ENCODE peak calls at places on chromosome 10, in eight cellular contexts. J is WERI-Rb-1, R is heart right ventricle, U is Panc1, E is kidney, G is mesendoderm, F is ascending aorta, V is IMR-90. D is an unnamed sample.

GRCh38 chr10:74652664-74653063 is 173.7 kb upstream of the KAT6B start:
- DNase-seq in G (no peak), J (no peak), R (no peak), F (no peak), U (no peak), V (peak), E (no peak), D (no peak)

GRCh38 chr10:48603421-48604038 is 1.3 kb downstream of the ARHGAP22 start:
- DNase-seq in R (no peak), G (no peak), J (no peak), U (no peak), F (no peak), E (no peak), V (peak), D (no peak)

GRCh38 chr10:16192337-16192736 is 244.5 kb upstream of the PTER start:
- DNase-seq in E (no peak), V (no peak), R (no peak), G (peak), J (no peak), U (no peak), F (no peak), D (no peak)

GRCh38 chr10:101444058-101444457 is 90.1 kb downstream of the BTRC start:
- DNase-seq in U (no peak), E (no peak), V (peak), F (no peak), J (no peak), R (no peak), G (peak), D (peak)

GRCh38 chr10:120336910-120337540 is 120.0 kb upstream of the PLPP4 start:
- DNase-seq in F (no peak), E (no peak), U (peak), V (peak), J (peak), R (peak), G (peak), D (peak)

GRCh38 chr10:32981760-32982159 is 23.7 kb upstream of the ITGB1 start:
- DNase-seq in F (no peak), J (no peak), G (peak), E (peak), R (peak), U (no peak), V (peak), D (peak)

GRCh38 chr10:73139251-73139650 is 28.6 kb downstream of the ECD start:
- DNase-seq in U (no peak), J (no peak), V (no peak), E (no peak), R (no peak), G (no peak), F (no peak), D (no peak)

GRCh38 chr10:91935886-91936285 is 12.3 kb downstream of the BTAF1 start:
- DNase-seq in U (no peak), J (no peak), V (peak), R (no peak), E (no peak), F (no peak), G (no peak), D (no peak)

GRCh38 chr10:118953598-118953997 is 75.9 kb upstream of the NANOS1 start:
- DNase-seq in V (no peak), G (no peak), U (no peak), E (no peak), F (no peak), R (no peak), J (no peak), D (no peak)

GRCh38 chr10:69449841-69450240 is 1.4 kb upstream of the TSPAN15 start:
- DNase-seq in G (peak), V (peak), F (no peak), J (peak), U (peak), R (no peak), E (no peak), D (peak)

GRCh38 chr10:73758704-73759511 is 14.7 kb downstream of the SEC24C start:
- DNase-seq in J (no peak), V (no peak), E (no peak), U (no peak), R (no peak), G (no peak), F (no peak), D (no peak)

GRCh38 chr10:13658864-13659685 is 72.3 kb downstream of the PRPF18 start:
- DNase-seq in J (no peak), R (peak), E (no peak), F (no peak), U (no peak), G (peak), V (no peak), D (no peak)

GRCh38 chr10:131249238-131249956 is 62.1 kb downstream of the TCERG1L start:
- DNase-seq in U (no peak), E (no peak), J (no peak), V (no peak), F (no peak), R (no peak), G (no peak), D (no peak)
- H3K27ac ChIP-seq in U (no peak), E (no peak), J (no peak), V (no peak), F (no peak), R (no peak), G (no peak), D (no peak)

DNA sequence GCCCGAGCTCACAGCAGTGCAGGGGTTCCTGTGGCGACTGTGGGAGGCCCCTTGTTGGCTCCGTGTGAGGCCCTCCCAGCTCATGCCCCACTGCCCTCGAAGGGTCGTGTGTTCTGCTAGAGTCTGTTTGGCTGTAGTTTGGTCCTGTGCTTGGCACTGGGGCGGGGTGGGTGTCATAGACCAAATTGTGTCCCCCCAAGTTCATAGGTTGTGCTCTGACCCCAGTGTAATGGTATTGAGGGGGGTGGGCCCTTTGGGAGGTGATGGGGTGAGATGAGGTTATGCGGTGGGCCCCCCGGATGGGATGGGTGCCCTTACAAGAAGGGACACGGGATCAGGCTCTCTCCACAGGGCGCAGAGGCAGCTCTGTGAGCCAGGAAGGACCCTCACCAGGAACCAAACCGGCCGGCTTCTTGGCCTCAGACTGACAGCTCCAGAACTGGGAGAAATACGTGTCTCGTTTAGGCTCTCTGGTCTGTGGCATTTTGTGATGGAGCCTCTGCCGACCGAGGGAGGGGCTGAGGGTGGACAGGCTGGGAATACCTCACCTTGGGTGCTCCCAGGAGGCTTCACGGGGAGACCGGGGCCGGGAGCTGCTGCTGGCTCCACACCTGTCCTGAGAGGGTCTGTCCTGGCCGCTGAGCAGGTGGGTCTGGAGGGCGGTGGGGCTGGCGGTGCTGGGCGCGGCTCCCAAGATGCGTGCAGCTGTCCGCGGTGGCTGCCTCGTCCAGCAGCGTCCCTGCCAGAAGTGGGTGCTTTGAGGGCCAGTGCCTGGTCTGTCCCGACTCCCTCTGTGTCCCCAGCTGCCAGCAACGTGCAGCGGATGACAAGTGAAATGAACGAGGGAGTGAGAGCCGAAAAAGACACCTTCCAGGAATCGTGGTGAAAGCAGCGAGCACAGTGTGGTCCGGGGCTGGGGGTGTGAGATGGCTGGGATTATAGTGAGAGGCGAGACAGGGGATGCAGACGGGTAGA is 89.5 kb downstream of the INPP5A start:
- DNase-seq in V (no peak), R (peak), G (no peak), J (no peak), E (peak), F (no peak), U (no peak), D (no peak)
- H3K27ac ChIP-seq in V (no peak), R (peak), G (no peak), J (no peak), E (no peak), F (peak), U (no peak), D (no peak)

GRCh38 chr10:30631188-30631587 is 1.6 kb upstream of the LYZL2 start:
- DNase-seq in F (no peak), R (no peak), J (no peak), V (no peak), E (no peak), G (no peak), U (no peak), D (no peak)
- H3K27ac ChIP-seq in F (no peak), R (peak), J (no peak), V (peak), E (no peak), G (no peak), U (no peak), D (no peak)

GRCh38 chr10:98649170-98649569 is 202.4 kb upstream of the HPS1 start:
- DNase-seq in E (no peak), U (no peak), F (no peak), R (no peak), J (no peak), V (no peak), G (no peak), D (no peak)

GRCh38 chr10:98642281-98642680 is 195.5 kb upstream of the HPS1 start:
- DNase-seq in G (no peak), R (no peak), U (no peak), J (no peak), V (no peak), E (no peak), F (no peak), D (no peak)

DNA sequence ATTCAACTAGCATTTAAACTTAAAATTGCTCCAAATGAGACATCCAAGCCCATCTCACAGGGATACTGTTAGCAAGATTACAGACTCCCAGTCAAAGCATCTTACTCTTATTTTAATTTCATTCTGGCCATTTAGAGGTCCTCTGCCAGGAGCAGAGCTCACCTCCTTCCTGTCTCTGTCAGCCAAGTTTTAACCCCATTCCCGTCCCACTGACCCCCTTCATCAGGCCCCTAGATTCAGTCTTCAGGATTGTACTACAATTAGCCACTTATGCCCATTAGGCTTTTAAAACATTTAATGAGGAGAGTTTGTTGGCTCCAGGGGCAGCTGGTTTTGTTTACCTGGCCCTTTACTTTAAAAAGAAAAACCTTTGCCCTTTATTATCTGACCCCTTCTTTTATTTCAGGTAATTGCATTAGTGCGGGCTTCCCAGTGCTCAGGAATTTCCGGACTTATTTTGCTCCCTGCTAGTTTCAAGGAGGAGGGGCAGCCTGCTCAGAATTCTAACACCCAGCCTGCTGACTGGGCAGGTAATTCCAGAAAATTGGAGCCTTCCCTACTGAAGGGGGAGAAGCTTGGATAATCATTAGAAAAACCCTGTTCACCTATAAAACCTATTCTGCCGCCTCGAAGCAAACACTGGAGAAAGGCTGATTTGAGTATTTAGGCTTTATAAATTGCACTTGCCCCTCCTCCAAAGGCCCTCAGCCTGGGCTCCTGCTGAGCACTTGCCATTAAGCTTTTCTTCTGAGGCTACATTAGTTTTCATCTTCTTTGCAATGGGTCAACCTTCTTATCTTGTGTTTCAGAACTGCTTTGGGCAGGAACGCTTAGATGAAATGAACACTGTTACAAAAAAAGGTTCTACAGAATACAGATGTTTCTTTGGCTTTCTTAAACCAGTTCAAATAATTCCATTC is 200.5 kb upstream of the HPS1 start:
- DNase-seq in R (no peak), V (no peak), U (no peak), J (no peak), E (no peak), F (no peak), G (peak), D (no peak)
- H3K27ac ChIP-seq in R (no peak), V (no peak), U (no peak), J (no peak), E (no peak), F (no peak), G (peak), D (no peak)

GRCh38 chr10:77269163-77269562 is 368.4 kb downstream of the KCNMA1 start:
- DNase-seq in V (no peak), F (no peak), R (no peak), G (no peak), J (no peak), U (no peak), E (no peak), D (no peak)

GRCh38 chr10:77279207-77279606 is 358.4 kb downstream of the KCNMA1 start:
- DNase-seq in J (no peak), U (no peak), V (peak), G (no peak), R (no peak), F (no peak), E (no peak), D (no peak)

GRCh38 chr10:77268721-77269120 is 368.9 kb downstream of the KCNMA1 start:
- DNase-seq in F (no peak), R (no peak), U (no peak), E (no peak), G (no peak), J (no peak), V (no peak), D (no peak)

DNA sequence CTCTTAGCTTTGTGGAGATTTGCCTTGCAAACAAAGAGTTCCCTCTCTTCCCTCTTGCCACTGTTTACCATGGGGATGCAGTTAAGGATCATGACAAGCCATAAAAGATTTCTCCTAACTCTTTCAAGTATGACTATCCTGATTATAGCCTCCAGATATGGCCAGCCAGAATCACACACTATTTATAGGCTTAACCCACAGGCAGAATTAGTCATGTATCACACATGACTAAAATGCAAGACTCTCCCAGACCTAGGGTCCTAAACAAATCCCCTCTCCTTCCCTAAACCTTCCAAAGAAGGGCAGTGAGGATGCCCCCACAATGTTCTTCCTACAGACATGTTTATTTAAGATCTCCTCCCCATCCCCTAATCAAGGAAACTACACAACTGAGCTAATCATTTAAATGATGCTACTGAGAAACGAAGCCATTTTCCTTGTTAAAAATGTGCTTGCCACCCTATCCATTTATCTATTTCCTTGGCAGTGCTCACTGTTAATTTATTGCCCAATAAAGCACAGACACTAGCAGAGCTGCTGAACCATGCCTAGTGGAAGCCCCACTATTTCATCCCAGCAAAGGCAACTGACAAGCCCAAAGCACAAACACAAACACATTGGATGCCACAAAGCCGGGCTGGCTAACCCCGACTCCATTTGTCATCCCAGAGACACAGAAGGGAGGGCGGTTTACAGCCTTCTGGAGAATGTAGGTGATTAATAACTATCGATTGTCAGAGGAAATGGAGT is 363.4 kb downstream of the KCNMA1 start:
- DNase-seq in E (no peak), R (no peak), U (no peak), F (no peak), J (no peak), V (peak), G (no peak), D (no peak)
- H3K27ac ChIP-seq in E (no peak), R (no peak), U (no peak), F (no peak), J (no peak), V (no peak), G (no peak), D (no peak)

DNA sequence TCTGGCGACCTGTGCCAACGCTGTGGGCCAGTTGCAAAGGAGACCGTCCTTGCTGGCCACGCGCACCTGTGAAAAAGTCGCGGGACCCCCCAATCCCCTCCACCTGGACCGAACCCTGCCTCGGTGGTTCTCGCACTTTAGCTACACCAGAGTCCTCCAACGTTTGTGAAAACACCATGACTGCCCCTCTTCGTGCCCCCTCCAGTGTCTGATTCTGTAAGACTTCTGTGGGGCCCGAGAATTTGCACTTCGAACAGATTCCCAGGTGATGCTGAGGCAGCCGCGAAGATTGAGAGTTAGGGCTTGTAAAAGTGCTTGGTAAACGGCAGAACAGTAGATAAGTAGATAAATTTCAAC is 102.4 kb upstream of the SVIL start:
- DNase-seq in U (no peak), G (no peak), E (peak), V (no peak), J (no peak), F (no peak), R (no peak), D (no peak)
- H3K27ac ChIP-seq in U (peak), G (no peak), E (peak), V (peak), J (no peak), F (peak), R (peak), D (no peak)

GRCh38 chr10:126420571-126421275 is 32.4 kb upstream of the ADAM12 start:
- DNase-seq in V (no peak), F (no peak), G (no peak), E (no peak), J (no peak), R (no peak), U (no peak), D (no peak)
- H3K27ac ChIP-seq in V (no peak), F (no peak), G (no peak), E (no peak), J (no peak), R (peak), U (no peak), D (no peak)

GRCh38 chr10:30752481-30752881 is 122.9 kb upstream of the LYZL2 start:
- DNase-seq in E (no peak), R (no peak), U (no peak), V (no peak), J (no peak), F (no peak), G (peak), D (no peak)
- H3K27ac ChIP-seq in E (no peak), R (no peak), U (no peak), V (peak), J (no peak), F (peak), G (no peak), D (no peak)

GRCh38 chr10:87557409-87557808 is 52.7 kb downstream of the MINPP1 start:
- DNase-seq in R (no peak), V (no peak), U (no peak), F (no peak), J (no peak), G (no peak), E (no peak), D (no peak)
- H3K27ac ChIP-seq in R (no peak), V (no peak), U (no peak), F (no peak), J (no peak), G (no peak), E (no peak), D (no peak)

DNA sequence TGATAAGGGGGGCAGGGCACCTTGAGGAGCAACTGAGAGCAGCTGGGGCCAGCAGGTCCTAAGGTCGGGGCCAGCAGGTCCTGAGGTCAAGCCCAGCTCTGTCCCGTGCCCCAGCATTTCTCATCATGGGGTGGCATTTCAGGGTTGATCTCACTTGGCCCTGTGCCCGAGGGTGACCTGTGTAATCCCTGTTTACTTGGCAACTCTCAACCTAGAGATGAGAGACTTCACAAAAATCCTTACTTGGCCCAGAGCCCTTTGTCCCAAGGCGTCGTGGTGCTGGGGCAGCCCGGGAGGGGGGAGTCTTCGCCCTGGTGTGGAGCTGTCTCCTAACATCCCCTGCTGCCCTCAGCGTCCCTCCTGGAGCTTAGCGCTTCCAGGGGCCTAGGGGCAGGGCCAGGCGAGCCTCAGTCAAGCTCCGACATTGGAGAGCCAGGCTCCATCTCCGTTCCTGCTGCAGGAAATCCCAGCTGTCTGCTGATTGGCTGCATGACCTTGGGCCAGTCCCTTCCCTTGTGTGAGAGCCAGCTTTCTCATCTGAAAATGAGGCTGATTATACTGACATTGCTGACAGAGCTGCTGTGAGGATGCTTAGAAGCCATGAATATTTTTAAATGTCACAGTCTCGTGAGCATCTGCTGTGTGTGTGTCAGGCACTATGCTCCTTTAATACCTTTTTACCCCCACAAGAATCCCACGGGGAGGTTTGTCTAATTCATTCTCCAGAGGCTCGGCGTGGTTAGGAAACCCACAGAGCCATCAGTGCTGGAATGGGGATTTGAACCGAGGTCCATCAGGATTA is 94.3 kb downstream of the ZMIZ1 start:
- DNase-seq in G (no peak), U (no peak), E (no peak), R (no peak), V (peak), F (no peak), J (peak), D (no peak)
- H3K27ac ChIP-seq in G (no peak), U (no peak), E (no peak), R (no peak), V (peak), F (no peak), J (no peak), D (no peak)

D was measured in OCI-LY7.